ENCODE peak calls at places on chromosomes 5 and 9, in eight cellular contexts. One of them, this sample, is unnamed.
A peak's percentile ranks its signal among the peaks of the same experiment; 100 is the strongest.

GRCh38 chr5:32585122-32585445 is 273 bp upstream of the SUB1 start:
- DNase-seq in head of caudate nucleus: no peak
- DNase-seq in NCI-H1417: no peak
- DNase-seq in RPMI7951: no peak
- DNase-seq in activated T-helper 9 cell treated with anti-CD3 and anti-CD28 coated beads, Interleukin-2, amount 50 U/mL, for 16 hours: no peak
- DNase-seq in ELR: no peak
- DNase-seq in germinal center: no peak
- DNase-seq in A673: no peak
- DNase-seq in this sample: no peak

GRCh38 chr9:72816666-72817065 is 136.2 kb downstream of the ALDH1A1 start:
- DNase-seq in germinal center: no peak
- DNase-seq in head of caudate nucleus: no peak
- DNase-seq in NCI-H1417: no peak
- DNase-seq in ELR: no peak
- DNase-seq in activated T-helper 9 cell treated with anti-CD3 and anti-CD28 coated beads, Interleukin-2, amount 50 U/mL, for 16 hours: no peak
- DNase-seq in A673: no peak
- DNase-seq in RPMI7951: no peak
- DNase-seq in this sample: no peak

GRCh38 chr5:132372122-132372521 is 2.6 kb downstream of the SLC22A5 start:
- DNase-seq in germinal center: no peak
- DNase-seq in RPMI7951: no peak
- DNase-seq in NCI-H1417: no peak
- DNase-seq in head of caudate nucleus: no peak
- DNase-seq in activated T-helper 9 cell treated with anti-CD3 and anti-CD28 coated beads, Interleukin-2, amount 50 U/mL, for 16 hours: no peak
- DNase-seq in A673: no peak
- DNase-seq in ELR: no peak
- DNase-seq in this sample: no peak

GRCh38 chr9:33813712-33814641 is 3.0 kb upstream of the UBE2R2 start:
- DNase-seq in NCI-H1417: peak; percentile 46
- DNase-seq in RPMI7951: peak; percentile 64
- DNase-seq in head of caudate nucleus: no peak
- DNase-seq in activated T-helper 9 cell treated with anti-CD3 and anti-CD28 coated beads, Interleukin-2, amount 50 U/mL, for 16 hours: no peak
- DNase-seq in germinal center: peak; percentile 65
- DNase-seq in ELR: peak; percentile 96
- DNase-seq in A673: peak; percentile 69
- DNase-seq in this sample: no peak

GRCh38 chr5:96668725-96669124 is 6.5 kb downstream of the CAST start:
- DNase-seq in head of caudate nucleus: no peak
- DNase-seq in RPMI7951: no peak
- DNase-seq in activated T-helper 9 cell treated with anti-CD3 and anti-CD28 coated beads, Interleukin-2, amount 50 U/mL, for 16 hours: no peak
- DNase-seq in NCI-H1417: no peak
- DNase-seq in germinal center: no peak
- DNase-seq in A673: no peak
- DNase-seq in ELR: no peak
- DNase-seq in this sample: no peak

GRCh38 chr9:16257604-16258003 is 612.9 kb downstream of the BNC2 start:
- DNase-seq in ELR: peak; percentile 37
- DNase-seq in head of caudate nucleus: no peak
- DNase-seq in NCI-H1417: no peak
- DNase-seq in germinal center: no peak
- DNase-seq in activated T-helper 9 cell treated with anti-CD3 and anti-CD28 coated beads, Interleukin-2, amount 50 U/mL, for 16 hours: no peak
- DNase-seq in RPMI7951: peak; percentile 5
- DNase-seq in A673: no peak
- DNase-seq in this sample: peak; percentile 18

GRCh38 chr9:127569819-127570401 is 42.2 kb upstream of the STXBP1 start:
- DNase-seq in germinal center: peak; percentile 43
- DNase-seq in ELR: peak; percentile 58
- DNase-seq in A673: no peak
- DNase-seq in RPMI7951: peak; percentile 48
- DNase-seq in activated T-helper 9 cell treated with anti-CD3 and anti-CD28 coated beads, Interleukin-2, amount 50 U/mL, for 16 hours: no peak
- DNase-seq in head of caudate nucleus: no peak
- DNase-seq in NCI-H1417: peak; percentile 82
- DNase-seq in this sample: no peak

GRCh38 chr9:73121375-73121935 is 30.2 kb upstream of the ANXA1 start:
- DNase-seq in activated T-helper 9 cell treated with anti-CD3 and anti-CD28 coated beads, Interleukin-2, amount 50 U/mL, for 16 hours: no peak
- DNase-seq in germinal center: no peak
- DNase-seq in head of caudate nucleus: no peak
- DNase-seq in NCI-H1417: no peak
- DNase-seq in RPMI7951: no peak
- DNase-seq in A673: no peak
- DNase-seq in ELR: peak; percentile 43
- DNase-seq in this sample: no peak

GRCh38 chr5:111453747-111454146 is 58.6 kb downstream of the STARD4 start:
- DNase-seq in activated T-helper 9 cell treated with anti-CD3 and anti-CD28 coated beads, Interleukin-2, amount 50 U/mL, for 16 hours: no peak
- DNase-seq in ELR: peak; percentile 32
- DNase-seq in NCI-H1417: peak; percentile 88
- DNase-seq in head of caudate nucleus: no peak
- DNase-seq in germinal center: no peak
- DNase-seq in A673: no peak
- DNase-seq in RPMI7951: peak; percentile 78
- DNase-seq in this sample: no peak

GRCh38 chr5:71748360-71748759 is 29.3 kb downstream of the CARTPT start:
- DNase-seq in A673: no peak
- DNase-seq in germinal center: no peak
- DNase-seq in NCI-H1417: peak; percentile 70
- DNase-seq in RPMI7951: no peak
- DNase-seq in head of caudate nucleus: no peak
- DNase-seq in activated T-helper 9 cell treated with anti-CD3 and anti-CD28 coated beads, Interleukin-2, amount 50 U/mL, for 16 hours: no peak
- DNase-seq in ELR: no peak
- DNase-seq in this sample: no peak

GRCh38 chr9:14500705-14501104 is 186.8 kb upstream of the NFIB start:
- DNase-seq in activated T-helper 9 cell treated with anti-CD3 and anti-CD28 coated beads, Interleukin-2, amount 50 U/mL, for 16 hours: no peak
- DNase-seq in head of caudate nucleus: no peak
- DNase-seq in NCI-H1417: no peak
- DNase-seq in ELR: no peak
- DNase-seq in RPMI7951: no peak
- DNase-seq in A673: no peak
- DNase-seq in germinal center: no peak
- DNase-seq in this sample: no peak

GRCh38 chr5:66898241-66899039 is 298.2 kb downstream of the CD180 start:
- DNase-seq in activated T-helper 9 cell treated with anti-CD3 and anti-CD28 coated beads, Interleukin-2, amount 50 U/mL, for 16 hours: no peak
- DNase-seq in head of caudate nucleus: no peak
- DNase-seq in A673: no peak
- DNase-seq in RPMI7951: no peak
- DNase-seq in germinal center: no peak
- DNase-seq in NCI-H1417: peak; percentile 4
- DNase-seq in ELR: peak; percentile 13
- DNase-seq in this sample: no peak

GRCh38 chr5:127290019-127290945 is at the start of gene MEGF10:
- DNase-seq in ELR: peak; percentile 60
- DNase-seq in germinal center: peak; percentile 13
- DNase-seq in NCI-H1417: no peak
- DNase-seq in A673: peak; percentile 69
- DNase-seq in head of caudate nucleus: peak; percentile 76
- DNase-seq in RPMI7951: peak; percentile 67
- DNase-seq in activated T-helper 9 cell treated with anti-CD3 and anti-CD28 coated beads, Interleukin-2, amount 50 U/mL, for 16 hours: no peak
- DNase-seq in this sample: peak; percentile 70

GRCh38 chr9:85941617-85941930 is 628 bp downstream of the NAA35 start:
- DNase-seq in RPMI7951: no peak
- DNase-seq in ELR: no peak
- DNase-seq in NCI-H1417: no peak
- DNase-seq in A673: peak; percentile 11
- DNase-seq in head of caudate nucleus: no peak
- DNase-seq in germinal center: peak; percentile 3
- DNase-seq in activated T-helper 9 cell treated with anti-CD3 and anti-CD28 coated beads, Interleukin-2, amount 50 U/mL, for 16 hours: no peak
- DNase-seq in this sample: no peak

GRCh38 chr9:78438765-78439164 is 141.8 kb downstream of the PSAT1 start:
- DNase-seq in ELR: no peak
- DNase-seq in RPMI7951: no peak
- DNase-seq in head of caudate nucleus: no peak
- DNase-seq in germinal center: no peak
- DNase-seq in NCI-H1417: no peak
- DNase-seq in A673: no peak
- DNase-seq in activated T-helper 9 cell treated with anti-CD3 and anti-CD28 coated beads, Interleukin-2, amount 50 U/mL, for 16 hours: no peak
- DNase-seq in this sample: no peak

GRCh38 chr5:128158342-128158741 is 74.8 kb downstream of the SLC12A2 start:
- DNase-seq in germinal center: no peak
- DNase-seq in ELR: no peak
- DNase-seq in A673: no peak
- DNase-seq in NCI-H1417: no peak
- DNase-seq in RPMI7951: no peak
- DNase-seq in activated T-helper 9 cell treated with anti-CD3 and anti-CD28 coated beads, Interleukin-2, amount 50 U/mL, for 16 hours: no peak
- DNase-seq in head of caudate nucleus: no peak
- DNase-seq in this sample: no peak

GRCh38 chr9:93129286-93129685 is 4.8 kb downstream of the NINJ1 start:
- DNase-seq in ELR: no peak
- DNase-seq in RPMI7951: no peak
- DNase-seq in germinal center: no peak
- DNase-seq in activated T-helper 9 cell treated with anti-CD3 and anti-CD28 coated beads, Interleukin-2, amount 50 U/mL, for 16 hours: no peak
- DNase-seq in NCI-H1417: no peak
- DNase-seq in A673: no peak
- DNase-seq in head of caudate nucleus: no peak
- DNase-seq in this sample: peak; percentile 42

GRCh38 chr5:175700991-175701390 is 43.1 kb downstream of the HRH2 start:
- DNase-seq in activated T-helper 9 cell treated with anti-CD3 and anti-CD28 coated beads, Interleukin-2, amount 50 U/mL, for 16 hours: no peak
- DNase-seq in head of caudate nucleus: no peak
- DNase-seq in ELR: peak; percentile 31
- DNase-seq in germinal center: no peak
- DNase-seq in RPMI7951: no peak
- DNase-seq in A673: peak; percentile 11
- DNase-seq in NCI-H1417: peak; percentile 0
- DNase-seq in this sample: no peak

GRCh38 chr5:18687429-18687828 is 1053.2 kb downstream of the TAF11L14 start:
- DNase-seq in NCI-H1417: no peak
- DNase-seq in RPMI7951: no peak
- DNase-seq in activated T-helper 9 cell treated with anti-CD3 and anti-CD28 coated beads, Interleukin-2, amount 50 U/mL, for 16 hours: no peak
- DNase-seq in A673: no peak
- DNase-seq in ELR: no peak
- DNase-seq in germinal center: no peak
- DNase-seq in head of caudate nucleus: no peak
- DNase-seq in this sample: no peak

GRCh38 chr5:139650689-139651501 is 2.7 kb downstream of the CXXC5 start:
- DNase-seq in RPMI7951: peak; percentile 44
- DNase-seq in NCI-H1417: peak; percentile 22
- DNase-seq in germinal center: no peak
- DNase-seq in A673: no peak
- DNase-seq in head of caudate nucleus: peak; percentile 66
- DNase-seq in ELR: no peak
- DNase-seq in activated T-helper 9 cell treated with anti-CD3 and anti-CD28 coated beads, Interleukin-2, amount 50 U/mL, for 16 hours: no peak
- DNase-seq in this sample: no peak

GRCh38 chr5:13773652-13774051 is 170.8 kb downstream of the DNAH5 start:
- DNase-seq in activated T-helper 9 cell treated with anti-CD3 and anti-CD28 coated beads, Interleukin-2, amount 50 U/mL, for 16 hours: no peak
- DNase-seq in germinal center: no peak
- DNase-seq in RPMI7951: no peak
- DNase-seq in head of caudate nucleus: no peak
- DNase-seq in NCI-H1417: no peak
- DNase-seq in ELR: no peak
- DNase-seq in A673: no peak
- DNase-seq in this sample: no peak

GRCh38 chr5:124546643-124547042 is 199.8 kb downstream of the ZNF608 start:
- DNase-seq in NCI-H1417: no peak
- DNase-seq in A673: peak; percentile 7
- DNase-seq in RPMI7951: peak; percentile 26
- DNase-seq in activated T-helper 9 cell treated with anti-CD3 and anti-CD28 coated beads, Interleukin-2, amount 50 U/mL, for 16 hours: no peak
- DNase-seq in head of caudate nucleus: no peak
- DNase-seq in ELR: no peak
- DNase-seq in germinal center: no peak
- DNase-seq in this sample: no peak

GRCh38 chr5:56667692-56668091 is 147.7 kb upstream of the MAP3K1 start:
- DNase-seq in germinal center: no peak
- DNase-seq in ELR: no peak
- DNase-seq in head of caudate nucleus: no peak
- DNase-seq in activated T-helper 9 cell treated with anti-CD3 and anti-CD28 coated beads, Interleukin-2, amount 50 U/mL, for 16 hours: no peak
- DNase-seq in RPMI7951: no peak
- DNase-seq in A673: no peak
- DNase-seq in NCI-H1417: no peak
- DNase-seq in this sample: no peak

GRCh38 chr5:136031713-136032112 is 2.9 kb downstream of the TGFBI start:
- DNase-seq in ELR: no peak
- DNase-seq in NCI-H1417: no peak
- DNase-seq in activated T-helper 9 cell treated with anti-CD3 and anti-CD28 coated beads, Interleukin-2, amount 50 U/mL, for 16 hours: no peak
- DNase-seq in A673: peak; percentile 79
- DNase-seq in germinal center: no peak
- DNase-seq in RPMI7951: no peak
- DNase-seq in head of caudate nucleus: no peak
- DNase-seq in this sample: no peak

GRCh38 chr9:371349-371748 is 156.7 kb downstream of the DOCK8 start:
- DNase-seq in RPMI7951: no peak
- DNase-seq in germinal center: no peak
- DNase-seq in activated T-helper 9 cell treated with anti-CD3 and anti-CD28 coated beads, Interleukin-2, amount 50 U/mL, for 16 hours: no peak
- DNase-seq in NCI-H1417: no peak
- DNase-seq in ELR: no peak
- DNase-seq in head of caudate nucleus: no peak
- DNase-seq in A673: no peak
- DNase-seq in this sample: no peak

GRCh38 chr5:81268797-81269196 is 32.6 kb upstream of the ZCCHC9 start:
- DNase-seq in head of caudate nucleus: no peak
- DNase-seq in activated T-helper 9 cell treated with anti-CD3 and anti-CD28 coated beads, Interleukin-2, amount 50 U/mL, for 16 hours: no peak
- DNase-seq in RPMI7951: peak; percentile 80
- DNase-seq in germinal center: no peak
- DNase-seq in A673: peak; percentile 55
- DNase-seq in ELR: peak; percentile 91
- DNase-seq in NCI-H1417: no peak
- DNase-seq in this sample: no peak

GRCh38 chr9:20630241-20630943 is 8.1 kb upstream of the MLLT3 start:
- DNase-seq in NCI-H1417: peak; percentile 5
- DNase-seq in activated T-helper 9 cell treated with anti-CD3 and anti-CD28 coated beads, Interleukin-2, amount 50 U/mL, for 16 hours: no peak
- DNase-seq in germinal center: no peak
- DNase-seq in A673: no peak
- DNase-seq in ELR: no peak
- DNase-seq in head of caudate nucleus: no peak
- DNase-seq in RPMI7951: no peak
- DNase-seq in this sample: no peak

GRCh38 chr9:83281306-83282255 is 218.6 kb upstream of the RASEF start:
- DNase-seq in RPMI7951: peak; percentile 44
- DNase-seq in ELR: peak; percentile 49
- DNase-seq in NCI-H1417: peak; percentile 25
- DNase-seq in germinal center: no peak
- DNase-seq in head of caudate nucleus: no peak
- DNase-seq in activated T-helper 9 cell treated with anti-CD3 and anti-CD28 coated beads, Interleukin-2, amount 50 U/mL, for 16 hours: no peak
- DNase-seq in A673: peak; percentile 66
- DNase-seq in this sample: no peak

GRCh38 chr5:158590936-158591863 is 508.5 kb downstream of the EBF1 start:
- DNase-seq in head of caudate nucleus: no peak
- DNase-seq in ELR: peak; percentile 6
- DNase-seq in A673: peak; percentile 25
- DNase-seq in activated T-helper 9 cell treated with anti-CD3 and anti-CD28 coated beads, Interleukin-2, amount 50 U/mL, for 16 hours: no peak
- DNase-seq in germinal center: no peak
- DNase-seq in NCI-H1417: no peak
- DNase-seq in RPMI7951: peak; percentile 9
- DNase-seq in this sample: peak; percentile 5

GRCh38 chr5:96745844-96746531 is 61.8 kb downstream of the ERAP1 start:
- DNase-seq in NCI-H1417: peak; percentile 70
- DNase-seq in germinal center: no peak
- DNase-seq in ELR: no peak
- DNase-seq in activated T-helper 9 cell treated with anti-CD3 and anti-CD28 coated beads, Interleukin-2, amount 50 U/mL, for 16 hours: no peak
- DNase-seq in head of caudate nucleus: no peak
- DNase-seq in RPMI7951: no peak
- DNase-seq in A673: peak; percentile 76
- DNase-seq in this sample: no peak

This sample was measured in endothelial cell.